ENCODE peak calls at places on chromosome 15, in five cellular contexts. X is HCEC 1CT, A is GM23248, Z is SHP77 treated with DMSO at 0.1 percent for 48 hours, R is M059J. L is an unnamed sample.

GRCh38 chr15:36332301-36332700 is 247.1 kb upstream of the CDIN1 start:
- DNase-seq in X (peak), A (peak), Z (no peak), R (peak), L (peak)

GRCh38 chr15:34374816-34375215 is 7.8 kb upstream of the LPCAT4 start:
- DNase-seq in X (no peak), A (no peak), Z (no peak), R (no peak), L (no peak)

GRCh38 chr15:70729164-70729563 is 34.2 kb downstream of the UACA start:
- DNase-seq in X (no peak), A (no peak), Z (no peak), R (no peak), L (no peak)

GRCh38 chr15:96355561-96356129 is 25.1 kb downstream of the NR2F2 start:
- DNase-seq in X (no peak), A (no peak), Z (no peak), R (no peak), L (no peak)

GRCh38 chr15:40795019-40795418 is 11.9 kb upstream of the ZFYVE19 start:
- DNase-seq in X (no peak), A (no peak), Z (no peak), R (no peak), L (no peak)

GRCh38 chr15:93943607-93944006 is 287.8 kb upstream of the MCTP2 start:
- DNase-seq in X (no peak), A (peak), Z (no peak), R (no peak), L (no peak)

GRCh38 chr15:82081904-82082810 is 36.3 kb upstream of the MEX3B start:
- DNase-seq in X (peak), A (peak), Z (no peak), R (peak), L (peak)

GRCh38 chr15:20348291-20348899 is 193.2 kb downstream of the GOLGA6L6 start:
- DNase-seq in X (no peak), A (no peak), Z (no peak), R (no peak), L (no peak)

GRCh38 chr15:74795961-74796625 is 14.2 kb downstream of the CSK start:
- DNase-seq in X (no peak), A (no peak), Z (no peak), R (no peak), L (no peak)

GRCh38 chr15:70375006-70375409 is 277.3 kb upstream of the TLE3 start:
- DNase-seq in X (no peak), A (peak), Z (no peak), R (peak), L (peak)

GRCh38 chr15:101207867-101208288 is 44.0 kb downstream of the CHSY1 start:
- DNase-seq in X (peak), A (peak), Z (no peak), R (peak), L (peak)

GRCh38 chr15:64045774-64046346 is 425 bp downstream of the DAPK2 start:
- DNase-seq in X (no peak), A (no peak), Z (no peak), R (peak), L (no peak)

L was measured in fibroblast of mammary gland.